ENCODE peak calls at places on chromosomes 7 and 10, in four cellular contexts. One of them, this sample, is unnamed.

GRCh38 chr10:117476716-117477115 is 65.8 kb upstream of the EMX2 start:
- DNase-seq in GM23248: peak
- DNase-seq in A549: no peak
- DNase-seq in HL-60: no peak
- DNase-seq in this sample: no peak

GRCh38 chr10:60048146-60048545 is 141.8 kb upstream of the CCDC6 start:
- DNase-seq in GM23248: no peak
- DNase-seq in A549: no peak
- DNase-seq in HL-60: no peak
- DNase-seq in this sample: peak

GRCh38 chr10:117461766-117462423 is 80.7 kb upstream of the EMX2 start:
- DNase-seq in GM23248: peak
- DNase-seq in A549: peak
- DNase-seq in HL-60: no peak
- DNase-seq in this sample: peak

GRCh38 chr10:50375051-50375452 is 123.7 kb upstream of the ASAH2 start:
- DNase-seq in GM23248: no peak
- DNase-seq in A549: no peak
- DNase-seq in HL-60: peak
- DNase-seq in this sample: peak

GRCh38 chr7:74365320-74366022 is 76.3 kb downstream of the CLIP2 start:
- DNase-seq in GM23248: peak
- DNase-seq in A549: peak
- DNase-seq in HL-60: no peak
- DNase-seq in this sample: peak

GRCh38 chr10:118926903-118927302 is 102.6 kb upstream of the NANOS1 start:
- DNase-seq in GM23248: no peak
- DNase-seq in A549: no peak
- DNase-seq in HL-60: no peak
- DNase-seq in this sample: no peak

GRCh38 chr7:123865517-123866117 is 20.6 kb downstream of the HYAL4 start:
- DNase-seq in GM23248: peak
- DNase-seq in A549: peak
- DNase-seq in HL-60: peak
- DNase-seq in this sample: peak

GRCh38 chr10:17214991-17215781 is 12.9 kb upstream of the VIM start:
- DNase-seq in GM23248: peak
- DNase-seq in A549: no peak
- DNase-seq in HL-60: no peak
- DNase-seq in this sample: peak

GRCh38 chr7:84469034-84469433 is 274.4 kb upstream of the SEMA3A start:
- DNase-seq in GM23248: no peak
- DNase-seq in A549: no peak
- DNase-seq in HL-60: no peak
- DNase-seq in this sample: peak

GRCh38 chr7:35992436-35992835 is 160.6 kb upstream of the EEPD1 start:
- DNase-seq in GM23248: no peak
- DNase-seq in A549: no peak
- DNase-seq in HL-60: no peak
- DNase-seq in this sample: peak

GRCh38 chr10:49164587-49165188 is 23.5 kb downstream of the TMEM273 start:
- DNase-seq in GM23248: peak
- DNase-seq in A549: peak
- DNase-seq in HL-60: peak
- DNase-seq in this sample: no peak

GRCh38 chr10:125662616-125663015 is 20.3 kb downstream of the TEX36 start:
- DNase-seq in GM23248: peak
- DNase-seq in A549: no peak
- DNase-seq in HL-60: no peak
- DNase-seq in this sample: no peak

GRCh38 chr7:156178214-156178613 is 366.0 kb upstream of the SHH start:
- DNase-seq in GM23248: no peak
- DNase-seq in A549: no peak
- DNase-seq in HL-60: no peak
- DNase-seq in this sample: no peak

GRCh38 chr10:62303922-62304321 is 35.3 kb upstream of the RTKN2 start:
- DNase-seq in GM23248: no peak
- DNase-seq in A549: no peak
- DNase-seq in HL-60: no peak
- DNase-seq in this sample: no peak

GRCh38 chr10:99279626-99280111 is 44.0 kb upstream of the HPSE2 start:
- DNase-seq in GM23248: peak
- DNase-seq in A549: peak
- DNase-seq in HL-60: no peak
- DNase-seq in this sample: peak

GRCh38 chr10:22737587-22737986 is 23.2 kb upstream of the PIP4K2A start:
- DNase-seq in GM23248: peak
- DNase-seq in A549: no peak
- DNase-seq in HL-60: no peak
- DNase-seq in this sample: peak

GRCh38 chr7:79217468-79217867 is 236.0 kb downstream of the MAGI2 start:
- DNase-seq in GM23248: peak
- DNase-seq in A549: no peak
- DNase-seq in HL-60: no peak
- DNase-seq in this sample: peak

GRCh38 chr7:31921047-31921446 is 149.2 kb downstream of the PDE1C start:
- DNase-seq in GM23248: no peak
- DNase-seq in A549: no peak
- DNase-seq in HL-60: no peak
- DNase-seq in this sample: no peak

GRCh38 chr7:51451751-51452465 is 135.3 kb upstream of the COBL start:
- DNase-seq in GM23248: no peak
- DNase-seq in A549: no peak
- DNase-seq in HL-60: no peak
- DNase-seq in this sample: no peak

GRCh38 chr7:134422646-134423045 is 36.3 kb downstream of the AKR1B1 start:
- DNase-seq in GM23248: no peak
- DNase-seq in A549: peak
- DNase-seq in HL-60: no peak
- DNase-seq in this sample: no peak

GRCh38 chr7:158409816-158410330 is 177.8 kb downstream of the PTPRN2 start:
- DNase-seq in GM23248: no peak
- DNase-seq in A549: no peak
- DNase-seq in HL-60: no peak
- DNase-seq in this sample: no peak

GRCh38 chr10:17003151-17003550 is 126.5 kb downstream of the CUBN start:
- DNase-seq in GM23248: peak
- DNase-seq in A549: no peak
- DNase-seq in HL-60: no peak
- DNase-seq in this sample: no peak

GRCh38 chr10:132497788-132498561 is 39.6 kb upstream of the INPP5A start:
- DNase-seq in GM23248: peak
- DNase-seq in A549: no peak
- DNase-seq in HL-60: no peak
- DNase-seq in this sample: no peak

GRCh38 chr10:74992068-74992467 is 119.4 kb upstream of the SAMD8 start:
- DNase-seq in GM23248: no peak
- DNase-seq in A549: no peak
- DNase-seq in HL-60: no peak
- DNase-seq in this sample: no peak

GRCh38 chr10:44973323-44974081 is 5.1 kb downstream of the DEPP1 start:
- DNase-seq in GM23248: no peak
- DNase-seq in A549: no peak
- DNase-seq in HL-60: no peak
- DNase-seq in this sample: no peak

GRCh38 chr10:90862908-90863514 is 5.2 kb upstream of the HTR7 start:
- DNase-seq in GM23248: peak
- DNase-seq in A549: peak
- DNase-seq in HL-60: peak
- DNase-seq in this sample: peak

GRCh38 chr7:1492640-1493039 is 11.5 kb downstream of the INTS1 start:
- DNase-seq in GM23248: no peak
- DNase-seq in A549: no peak
- DNase-seq in HL-60: no peak
- DNase-seq in this sample: no peak

GRCh38 chr7:41565655-41566054 is 137.2 kb downstream of the INHBA start:
- DNase-seq in GM23248: no peak
- DNase-seq in A549: no peak
- DNase-seq in HL-60: no peak
- DNase-seq in this sample: no peak

GRCh38 chr10:6218692-6219493 is 16.2 kb downstream of the PFKFB3 start:
- DNase-seq in GM23248: peak
- DNase-seq in A549: no peak
- DNase-seq in HL-60: no peak
- DNase-seq in this sample: peak

GRCh38 chr7:112347088-112347487 is 103.2 kb upstream of the IFRD1 start:
- DNase-seq in GM23248: no peak
- DNase-seq in A549: no peak
- DNase-seq in HL-60: no peak
- DNase-seq in this sample: no peak

GRCh38 chr7:171364-171904 is 20.9 kb upstream of the FAM20C start:
- DNase-seq in GM23248: no peak
- DNase-seq in A549: no peak
- DNase-seq in HL-60: no peak
- DNase-seq in this sample: no peak

GRCh38 chr10:125201791-125202622 is 41.6 kb upstream of the CTBP2 start:
- DNase-seq in GM23248: no peak
- DNase-seq in A549: no peak
- DNase-seq in HL-60: no peak
- DNase-seq in this sample: no peak

GRCh38 chr7:63899691-63900393 is 98.8 kb upstream of the ZNF722 start:
- DNase-seq in GM23248: peak
- DNase-seq in A549: no peak
- DNase-seq in HL-60: no peak
- DNase-seq in this sample: peak

GRCh38 chr7:143074141-143074540 is 22.0 kb downstream of the OR6V1 start:
- DNase-seq in GM23248: no peak
- DNase-seq in A549: no peak
- DNase-seq in HL-60: no peak
- DNase-seq in this sample: no peak

DNA sequence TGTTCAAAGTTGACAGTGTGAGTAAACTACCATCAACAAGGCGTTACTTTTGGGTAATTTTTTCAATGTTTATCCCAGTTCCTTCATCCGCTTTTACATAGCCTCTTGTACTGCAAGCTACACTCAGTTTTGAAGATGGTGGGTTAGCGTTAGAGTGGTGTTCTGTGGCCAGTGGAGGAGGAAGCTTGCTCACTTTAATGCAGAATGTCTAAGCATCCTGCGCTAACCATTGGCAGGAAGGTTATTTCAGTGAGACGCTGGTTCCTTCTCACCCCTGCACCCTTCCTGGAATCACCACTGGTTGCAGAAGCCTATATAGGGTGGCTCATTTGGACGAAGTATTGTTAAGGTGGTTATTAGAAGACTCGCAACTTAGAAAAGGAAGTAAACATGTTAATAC is 159.1 kb downstream of the CELF2 start:
- DNase-seq in GM23248: no peak
- DNase-seq in A549: no peak
- DNase-seq in HL-60: no peak
- DNase-seq in this sample: no peak
- H3K4me3 ChIP-seq in GM23248: no peak
- H3K4me3 ChIP-seq in A549: no peak
- H3K4me3 ChIP-seq in HL-60: no peak
- H3K4me3 ChIP-seq in this sample: no peak

DNA sequence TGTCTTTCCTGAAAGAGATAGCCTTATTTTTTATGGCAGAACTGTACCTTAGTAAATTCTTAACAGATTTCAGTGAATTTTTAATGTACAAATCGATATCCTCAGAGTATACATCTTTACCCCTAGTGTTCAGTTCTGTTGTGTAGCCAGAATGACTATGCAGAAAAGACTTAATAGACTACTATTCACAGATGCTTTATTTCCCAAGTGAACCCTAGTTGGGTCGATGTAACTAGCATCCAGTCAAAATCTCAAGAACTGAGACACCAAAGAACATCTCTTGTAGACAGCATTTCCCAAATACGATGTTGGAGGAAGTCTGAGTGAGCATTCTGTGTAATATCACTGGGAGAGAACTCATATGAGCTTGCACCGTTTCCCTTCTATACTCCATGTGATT is 1.5 kb downstream of the AKR1C3 start:
- DNase-seq in GM23248: peak
- DNase-seq in A549: no peak
- DNase-seq in HL-60: no peak
- DNase-seq in this sample: no peak
- H3K4me3 ChIP-seq in GM23248: peak
- H3K4me3 ChIP-seq in A549: peak
- H3K4me3 ChIP-seq in HL-60: no peak
- H3K4me3 ChIP-seq in this sample: no peak

GRCh38 chr10:29646238-29646902 is 11.6 kb upstream of the SVIL start:
- DNase-seq in GM23248: peak
- DNase-seq in A549: no peak
- DNase-seq in HL-60: no peak
- DNase-seq in this sample: peak

GRCh38 chr10:29648983-29649268 is 14.2 kb upstream of the SVIL start:
- DNase-seq in GM23248: peak
- DNase-seq in A549: no peak
- DNase-seq in HL-60: no peak
- DNase-seq in this sample: no peak

GRCh38 chr10:29648114-29648982 is 13.6 kb upstream of the SVIL start:
- DNase-seq in GM23248: peak
- DNase-seq in A549: no peak
- DNase-seq in HL-60: no peak
- DNase-seq in this sample: no peak

GRCh38 chr10:29647483-29647882 is 12.7 kb upstream of the SVIL start:
- DNase-seq in GM23248: no peak
- DNase-seq in A549: no peak
- DNase-seq in HL-60: no peak
- DNase-seq in this sample: no peak

DNA sequence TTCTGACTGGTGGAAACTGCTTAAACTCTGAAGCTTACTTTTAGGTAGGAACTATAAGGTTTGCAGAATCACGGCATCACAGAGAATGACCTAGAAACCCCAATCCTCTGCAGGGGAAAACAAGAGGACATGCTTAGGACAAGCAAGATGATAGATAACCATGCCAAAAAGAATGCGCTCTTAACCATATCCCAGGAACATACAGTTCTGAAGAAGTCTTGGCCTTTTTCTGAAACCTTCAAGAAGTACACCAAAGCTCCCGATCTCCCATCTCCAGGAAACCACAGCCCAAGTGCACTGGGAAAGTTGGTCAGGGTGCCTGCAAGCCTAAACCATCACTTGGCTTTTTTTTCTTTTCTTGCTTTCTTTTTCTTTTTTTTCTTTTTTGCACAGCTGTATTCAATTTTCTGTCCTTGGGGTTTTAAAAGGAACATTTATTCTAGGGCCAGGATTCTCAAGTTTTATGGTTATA is 12.2 kb upstream of the SVIL start:
- DNase-seq in GM23248: peak
- DNase-seq in A549: no peak
- DNase-seq in HL-60: no peak
- DNase-seq in this sample: no peak
- H3K4me3 ChIP-seq in GM23248: peak
- H3K4me3 ChIP-seq in A549: no peak
- H3K4me3 ChIP-seq in HL-60: no peak
- H3K4me3 ChIP-seq in this sample: no peak

GRCh38 chr10:30973737-30974136 is 57.9 kb downstream of the ZNF438 start:
- DNase-seq in GM23248: peak
- DNase-seq in A549: no peak
- DNase-seq in HL-60: no peak
- DNase-seq in this sample: no peak
- H3K4me3 ChIP-seq in GM23248: no peak
- H3K4me3 ChIP-seq in A549: no peak
- H3K4me3 ChIP-seq in HL-60: no peak
- H3K4me3 ChIP-seq in this sample: no peak